ENCODE peak calls at places on chromosomes 16 and 17, in six cellular contexts. E, S, A, J, V and L are unnamed samples.

GRCh38 chr16:89072216-89073130 is 21.2 kb upstream of the ACSF3 start:
- DNase-seq in E (no peak), S (no peak), A (peak; percentile 31), J (no peak), V (peak; percentile 80), L (no peak)

GRCh38 chr17:6165806-6166205 is 95.6 kb downstream of the WSCD1 start:
- DNase-seq in E (no peak), S (no peak), A (no peak), J (no peak), V (no peak), L (no peak)

GRCh38 chr16:84040823-84041391 is 1.7 kb downstream of the SLC38A8 start:
- DNase-seq in E (no peak), S (no peak), A (no peak), J (no peak), V (no peak), L (no peak)

GRCh38 chr17:62628845-62629555 is 1.5 kb downstream of the MRC2 start:
- DNase-seq in E (peak; percentile 68), S (no peak), A (no peak), J (no peak), V (no peak), L (no peak)

GRCh38 chr16:83887088-83887487 is 11.8 kb upstream of the MLYCD start:
- DNase-seq in E (no peak), S (no peak), A (no peak), J (no peak), V (peak; percentile 42), L (no peak)

GRCh38 chr17:66652840-66653507 is 181.9 kb upstream of the CACNG5 start:
- DNase-seq in E (no peak), S (no peak), A (no peak), J (no peak), V (no peak), L (no peak)

GRCh38 chr17:40323731-40324650 is 15.0 kb downstream of the RARA start:
- DNase-seq in E (peak; percentile 76), S (no peak), A (peak; percentile 73), J (no peak), V (no peak), L (no peak)

GRCh38 chr17:30950669-30951399 is 20.0 kb upstream of the RNF135 start:
- DNase-seq in E (peak; percentile 75), S (no peak), A (peak; percentile 72), J (peak; percentile 47), V (peak; percentile 11), L (peak; percentile 26)

GRCh38 chr16:58651965-58652348 is 22.3 kb upstream of the CNOT1 start:
- DNase-seq in E (no peak), S (no peak), A (no peak), J (no peak), V (no peak), L (no peak)

GRCh38 chr16:81500833-81501521 is 56.4 kb downstream of the CMIP start:
- DNase-seq in E (no peak), S (no peak), A (no peak), J (no peak), V (peak; percentile 26), L (peak; percentile 37)

GRCh38 chr16:3971261-3971660 is 90.7 kb upstream of the CREBBP start:
- DNase-seq in E (peak; percentile 13), S (no peak), A (no peak), J (no peak), V (no peak), L (no peak)

GRCh38 chr17:69254187-69254586 is 25.6 kb upstream of the ABCA10 start:
- DNase-seq in E (no peak), S (no peak), A (no peak), J (no peak), V (no peak), L (no peak)

DNA sequence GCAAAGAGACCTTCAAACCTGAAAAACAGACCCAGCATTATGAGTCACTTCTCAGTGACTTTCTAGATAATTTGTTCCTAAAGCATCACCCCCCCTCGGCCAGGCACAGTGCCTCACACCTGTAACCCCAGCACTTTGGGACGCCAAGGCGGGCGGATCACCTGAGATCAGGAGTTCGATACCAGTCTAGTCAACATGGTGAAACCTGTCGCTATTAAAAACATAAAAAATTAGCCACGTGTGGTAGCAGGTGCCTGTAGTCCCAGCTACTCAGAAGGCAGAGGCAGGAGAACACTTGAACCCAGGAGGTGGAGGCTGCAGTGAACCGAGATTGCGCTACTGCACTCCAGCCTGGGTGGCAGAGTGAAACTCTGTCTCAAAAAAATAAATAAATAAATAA is 24.3 kb upstream of the RNPS1 start:
- DNase-seq in E (no peak), S (no peak), A (no peak), J (no peak), V (no peak), L (no peak)
- H3K36me3 ChIP-seq in E (peaks cover 38% of the 10 kb centered on the region), S (no peaks in the 10 kb centered on the region), A (peaks cover 53% of the 10 kb centered on the region), J (peaks cover 10% of the 10 kb centered on the region), V (no peaks in the 10 kb centered on the region), L (no peaks in the 10 kb centered on the region)

GRCh38 chr16:56278196-56278855 is 87.0 kb downstream of the GNAO1 start:
- DNase-seq in E (no peak), S (no peak), A (no peak), J (no peak), V (no peak), L (no peak)

GRCh38 chr16:56279914-56280313 is 88.6 kb downstream of the GNAO1 start:
- DNase-seq in E (no peak), S (no peak), A (no peak), J (no peak), V (no peak), L (no peak)

GRCh38 chr16:56282455-56282854 is 91.2 kb downstream of the GNAO1 start:
- DNase-seq in E (no peak), S (no peak), A (no peak), J (no peak), V (no peak), L (no peak)

GRCh38 chr16:56279132-56279531 is 87.8 kb downstream of the GNAO1 start:
- DNase-seq in E (no peak), S (no peak), A (no peak), J (no peak), V (no peak), L (no peak)

DNA sequence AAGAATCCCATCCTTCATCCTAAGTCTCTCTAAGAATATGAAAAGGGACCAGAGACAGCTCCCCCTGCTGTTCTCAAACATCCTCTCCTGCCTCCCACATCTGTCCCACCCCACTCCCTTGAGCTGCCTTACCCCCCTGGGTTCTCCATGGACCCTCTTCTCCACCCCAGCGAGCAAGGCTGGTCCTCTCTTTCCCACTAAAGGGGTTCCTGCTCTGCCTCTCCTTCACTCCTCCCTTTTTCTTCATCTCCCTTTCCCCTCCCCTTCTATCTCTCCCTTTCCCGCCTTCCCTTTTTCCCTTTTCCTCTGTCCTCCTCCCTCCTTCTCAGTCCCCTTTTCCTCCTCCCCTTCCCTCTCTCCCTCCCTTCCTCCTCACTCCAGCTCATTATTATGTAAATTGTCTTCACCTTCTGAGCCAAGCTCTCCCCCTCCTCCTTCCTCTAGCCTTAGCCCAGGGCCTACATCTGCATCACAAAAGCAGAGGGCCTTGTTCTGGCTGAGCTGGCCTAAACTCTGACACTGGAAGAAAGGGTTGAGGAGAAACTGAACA is 90.0 kb downstream of the GNAO1 start:
- DNase-seq in E (no peak), S (no peak), A (no peak), J (no peak), V (peak; percentile 30), L (no peak)
- TF ChIP-seq CTCF in E (no peak), S (no peak), A (peak; percentile 41), J (no peak), V (peak; percentile 49), L (no peak)

DNA sequence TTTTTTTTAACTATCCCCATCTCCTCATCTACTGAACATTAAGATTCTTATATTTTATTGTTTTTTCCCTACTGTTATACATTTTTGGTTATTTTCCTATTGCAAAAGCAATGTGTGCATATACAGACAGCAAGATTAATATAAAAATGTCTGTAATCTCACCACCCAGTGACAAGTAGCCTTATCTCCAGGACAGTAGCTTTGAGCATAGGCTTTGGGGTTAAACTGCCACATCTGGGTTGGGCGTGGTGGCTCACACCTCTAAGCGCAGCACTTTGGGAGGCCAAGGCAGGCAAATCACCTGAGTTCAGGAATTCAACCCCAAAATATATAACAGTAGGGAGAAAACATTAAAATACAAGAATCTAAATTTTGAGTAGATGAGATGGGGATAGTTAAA is 27.4 kb upstream of the SSTR2 start:
- DNase-seq in E (no peak), S (no peak), A (no peak), J (no peak), V (no peak), L (no peak)
- H3K4me1 ChIP-seq in E (no peaks in the 10 kb centered on the region), S (no peaks in the 10 kb centered on the region), A (no peaks in the 10 kb centered on the region), J (no peaks in the 10 kb centered on the region), V (no peaks in the 10 kb centered on the region), L (no peaks in the 10 kb centered on the region)

GRCh38 chr17:2331303-2331702 is 5.0 kb downstream of the TSR1 start:
- DNase-seq in E (no peak), S (no peak), A (no peak), J (no peak), V (no peak), L (no peak)
- H3K36me3 ChIP-seq in E (peaks cover 92% of the 10 kb centered on the region), S (peaks cover 31% of the 10 kb centered on the region), A (peaks cover 88% of the 10 kb centered on the region), J (peaks cover 63% of the 10 kb centered on the region), V (peaks cover 88% of the 10 kb centered on the region), L (peaks cover 6% of the 10 kb centered on the region)

DNA sequence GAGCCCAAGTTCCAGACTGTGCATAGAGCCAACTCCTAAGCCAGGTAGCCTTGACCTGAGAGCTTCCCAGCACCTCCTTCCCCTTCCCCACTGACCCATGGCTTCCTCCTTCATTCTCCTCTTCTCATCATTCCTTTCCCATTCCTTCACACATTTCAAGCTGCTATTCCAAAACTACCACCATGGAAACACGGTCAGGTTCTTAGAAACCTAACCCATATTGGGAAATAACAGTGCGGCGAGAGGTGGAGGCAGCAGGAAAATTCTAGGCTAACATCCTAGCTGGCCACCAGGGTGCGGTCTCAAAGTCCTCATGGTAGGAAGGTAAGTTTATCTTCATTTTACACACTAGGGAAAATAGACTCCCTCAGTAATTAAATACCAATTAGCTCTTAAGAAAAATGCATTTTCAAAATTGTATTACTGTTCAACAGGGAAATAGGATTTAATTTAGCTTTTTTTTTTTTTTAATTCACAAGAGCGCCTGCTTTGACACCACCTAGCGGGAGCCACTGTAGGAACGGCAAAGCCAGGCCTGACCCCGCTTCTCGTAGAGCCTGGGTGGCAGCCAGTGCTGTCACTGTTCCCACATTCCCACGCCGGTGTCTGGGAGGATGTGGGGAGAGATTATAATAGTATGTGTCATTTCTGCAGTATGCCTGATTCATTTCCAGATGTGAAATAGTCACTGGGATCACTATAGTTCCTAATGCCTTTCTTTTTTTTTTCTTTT is 14.0 kb upstream of the SPHK1 start:
- DNase-seq in E (peak; percentile 93), S (no peak), A (peak; percentile 87), J (peak; percentile 67), V (peak; percentile 37), L (peak; percentile 29)
- TF ChIP-seq CTCF in E (peak; percentile 59), S (peak; percentile 38), A (peak; percentile 76), J (peak; percentile 48), V (peak; percentile 58), L (no peak)

DNA sequence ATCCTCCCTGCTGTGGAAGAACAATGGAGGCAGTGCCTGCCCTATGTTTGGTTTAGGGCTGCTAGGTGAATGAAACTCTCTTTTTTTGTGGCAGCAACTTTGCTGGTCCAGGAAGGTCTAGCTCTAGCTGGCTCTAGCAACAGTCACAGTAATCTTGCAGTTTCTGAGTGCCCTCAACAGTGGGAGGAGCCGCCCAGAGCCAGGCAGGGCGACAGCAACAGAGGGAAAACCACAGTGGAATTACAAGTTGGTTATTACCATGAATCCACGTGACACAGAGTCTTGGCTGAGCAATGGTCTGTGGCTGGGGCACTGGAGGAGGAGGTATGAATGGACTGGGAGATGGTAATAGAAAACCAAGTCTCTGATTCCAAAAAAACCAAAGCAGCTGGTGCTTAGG is 10.3 kb downstream of the HSPB9 start:
- DNase-seq in E (no peak), S (no peak), A (peak; percentile 52), J (peak; percentile 66), V (no peak), L (peak; percentile 62)
- H3K4me1 ChIP-seq in E (peaks cover 82% of the 10 kb centered on the region), S (peaks cover 53% of the 10 kb centered on the region), A (peaks cover 100% of the 10 kb centered on the region), J (peaks cover 32% of the 10 kb centered on the region), V (no peaks in the 10 kb centered on the region), L (peaks cover 25% of the 10 kb centered on the region)